ENCODE peak calls at places on chromosomes 11 and 22, in six cellular contexts. A is stimulated activated CD4-positive, alpha-beta T cell treated with anti-CD3 and anti-CD28 coated beads, Interleukin-2, amount 100 ng/mL, for 48 hours; L is activated naive CD8-positive, alpha-beta T cell treated with anti-CD3 and anti-CD28 coated beads for 36 hours; E is T47D; T is HCEC 1CT; Z is NCI-H1092. Y is an unnamed sample.

GRCh38 chr11:67522338-67522737 is 908 bp downstream of the CABP2 start:
- DNase-seq in A (no peak), L (no peak), E (no peak), T (no peak), Z (no peak), Y (no peak)

GRCh38 chr11:18332302-18332701 is 9.9 kb downstream of the GTF2H1 start:
- DNase-seq in A (no peak), L (no peak), E (no peak), T (no peak), Z (no peak), Y (no peak)

GRCh38 chr11:18780329-18780728 is 11.3 kb downstream of the PTPN5 start:
- DNase-seq in A (no peak), L (no peak), E (no peak), T (no peak), Z (no peak), Y (no peak)

GRCh38 chr22:30182365-30182764 is 64.2 kb downstream of the LIF start:
- DNase-seq in A (no peak), L (no peak), E (no peak), T (no peak), Z (no peak), Y (no peak)

GRCh38 chr11:102727890-102728289 is 3.1 kb upstream of the MMP8 start:
- DNase-seq in A (no peak), L (no peak), E (no peak), T (peak), Z (no peak), Y (peak)

GRCh38 chr11:116492600-116492999 is 280.2 kb downstream of the BUD13 start:
- DNase-seq in A (no peak), L (no peak), E (no peak), T (no peak), Z (no peak), Y (no peak)

GRCh38 chr22:46829140-46829891 is 66.9 kb downstream of the TBC1D22A start:
- DNase-seq in A (no peak), L (no peak), E (no peak), T (peak), Z (no peak), Y (no peak)

GRCh38 chr11:46322759-46323158 is 24.5 kb upstream of the DGKZ start:
- DNase-seq in A (no peak), L (no peak), E (no peak), T (peak), Z (no peak), Y (no peak)

GRCh38 chr22:26937213-26937612 is 279.8 kb downstream of the MIAT start:
- DNase-seq in A (no peak), L (no peak), E (no peak), T (no peak), Z (no peak), Y (no peak)

GRCh38 chr11:8913961-8914660 is 3.1 kb downstream of the AKIP1 start:
- DNase-seq in A (peak), L (peak), E (peak), T (peak), Z (no peak), Y (peak)

GRCh38 chr11:108177570-108177969 is 44.9 kb downstream of the NPAT start:
- DNase-seq in A (no peak), L (no peak), E (no peak), T (no peak), Z (no peak), Y (no peak)

GRCh38 chr11:130908770-130909625 is 7.3 kb downstream of the SNX19 start:
- DNase-seq in A (no peak), L (no peak), E (no peak), T (peak), Z (no peak), Y (peak)

GRCh38 chr11:126474220-126474619 is 118.7 kb downstream of the ST3GAL4 start:
- DNase-seq in A (no peak), L (no peak), E (no peak), T (no peak), Z (no peak), Y (no peak)

GRCh38 chr22:47659467-47660302 is 897.2 kb downstream of the TBC1D22A start:
- DNase-seq in A (no peak), L (no peak), E (no peak), T (no peak), Z (no peak), Y (no peak)

GRCh38 chr11:27777013-27777412 is 76.8 kb upstream of the BDNF start:
- DNase-seq in A (no peak), L (no peak), E (no peak), T (no peak), Z (no peak), Y (no peak)

GRCh38 chr22:30680998-30681770 is 13.5 kb upstream of the OSBP2 start:
- DNase-seq in A (no peak), L (no peak), E (no peak), T (no peak), Z (no peak), Y (no peak)

GRCh38 chr22:33063611-33064010 is 5.4 kb upstream of the SYN3 start:
- DNase-seq in A (no peak), L (no peak), E (no peak), T (no peak), Z (no peak), Y (no peak)